ENCODE peak calls at places on chromosomes 6 and 20, in seven cellular contexts. I is H9, M is IMR-90, N is mesendoderm, G is mesenchymal stem cell, O is trophoblast cell, C is H1. R is an unnamed sample.
A peak's percentile ranks its signal among the peaks of the same experiment; 100 is the strongest.

GRCh38 chr6:32842021-32842650 is 1.7 kb downstream of the PSMB8 start:
- DNase-seq in G (no peak), M (no peak), C (no peak), O (peak; percentile 86), I (no peak), N (no peak), R (no peak)

GRCh38 chr20:32252189-32252588 is 25.3 kb upstream of the KIF3B start:
- DNase-seq in M (no peak), C (no peak), I (no peak), G (no peak), O (no peak), N (no peak), R (no peak)

GRCh38 chr6:123997223-123997622 is 193.6 kb downstream of the NKAIN2 start:
- DNase-seq in N (no peak), G (no peak), C (no peak), O (peak; percentile 4), M (no peak), I (no peak), R (no peak)

GRCh38 chr6:134065706-134066105 is 13.3 kb upstream of the SLC2A12 start:
- DNase-seq in C (no peak), M (peak; percentile 32), O (peak; percentile 28), N (peak; percentile 80), G (peak; percentile 33), I (peak; percentile 52), R (no peak)

GRCh38 chr6:129351807-129352206 is 358.2 kb downstream of the ARHGAP18 start:
- DNase-seq in M (peak; percentile 21), C (no peak), I (no peak), N (no peak), G (no peak), O (no peak), R (no peak)

GRCh38 chr6:167793421-167793820 is 33.3 kb upstream of the AFDN start:
- DNase-seq in C (no peak), N (no peak), I (no peak), M (no peak), O (peak; percentile 56), G (no peak), R (no peak)

GRCh38 chr20:39103732-39104131 is 141.6 kb downstream of the DHX35 start:
- DNase-seq in N (no peak), G (no peak), C (no peak), I (no peak), M (no peak), O (peak; percentile 12), R (no peak)

GRCh38 chr6:43093361-43094289 is 17.5 kb downstream of the PTK7 start:
- DNase-seq in M (peak; percentile 57), N (peak; percentile 26), C (no peak), I (peak; percentile 56), O (peak; percentile 25), G (peak; percentile 78), R (no peak)

GRCh38 chr6:116244284-116244683 is 9.6 kb downstream of the TSPYL4 start:
- DNase-seq in C (no peak), G (no peak), M (no peak), N (no peak), O (no peak), I (no peak), R (no peak)

GRCh38 chr20:37528442-37529213 is 952 bp upstream of the BLCAP start:
- DNase-seq in O (no peak), N (no peak), G (no peak), I (no peak), M (no peak), C (no peak), R (no peak)

GRCh38 chr6:11961137-11961779 is 50.9 kb upstream of the HIVEP1 start:
- DNase-seq in I (no peak), M (no peak), N (no peak), O (no peak), G (no peak), C (no peak), R (no peak)
- H2BK5ac ChIP-seq in I (no peak overlapping the region), M (no peak overlapping the region), N (no peak overlapping the region), O (no peak overlapping the region), G (no peak overlapping the region), C (no peak overlapping the region), R (no peak overlapping the region)

DNA sequence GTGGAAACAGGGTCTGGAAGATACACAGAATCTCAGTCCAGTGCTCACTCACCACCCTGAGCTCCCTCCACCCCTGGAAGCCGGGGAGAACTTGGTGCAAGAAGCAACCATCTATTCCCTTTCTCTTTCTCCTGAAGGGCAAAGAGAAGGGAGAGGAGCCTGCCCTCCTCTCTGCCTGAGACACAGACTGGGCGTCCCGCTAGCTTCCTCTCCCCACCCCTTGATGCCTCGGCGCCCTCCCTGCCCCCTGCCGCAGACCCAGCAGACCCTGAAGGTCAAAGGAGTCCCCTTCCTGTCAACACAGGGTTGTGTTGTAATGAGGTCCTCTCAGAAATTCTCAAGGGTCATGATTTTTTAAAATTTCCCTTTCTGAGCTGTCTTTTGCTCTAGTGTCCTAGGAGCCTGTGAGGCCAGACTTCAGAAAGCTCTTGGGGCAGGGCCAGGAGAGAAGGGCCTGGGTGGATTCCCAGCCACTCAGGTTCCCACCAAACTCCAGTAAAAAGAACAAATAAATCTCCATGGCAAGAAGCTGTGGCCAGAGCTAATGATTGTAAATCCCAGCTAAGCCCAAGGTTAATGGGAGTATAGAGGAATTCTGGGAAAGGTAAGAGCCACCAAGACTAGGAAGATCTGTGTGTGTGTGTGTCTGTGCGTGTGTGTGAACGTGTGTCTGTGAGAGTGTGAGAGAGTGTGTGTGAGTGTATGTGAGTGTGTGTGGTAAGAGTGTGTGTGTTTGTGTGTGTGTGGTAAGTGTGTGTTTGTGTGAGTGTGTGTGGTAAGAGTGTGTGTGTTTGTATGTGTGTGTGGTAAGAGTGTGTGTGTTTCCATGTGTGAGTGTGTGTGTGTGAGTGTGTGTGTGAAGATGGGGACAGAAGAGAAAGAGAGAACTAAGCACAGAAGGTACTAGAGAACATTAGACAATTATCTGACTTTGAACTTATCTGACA is 1.0 kb upstream of the JPH2 start:
- DNase-seq in I (no peak), N (no peak), C (no peak), G (peak; percentile 70), O (no peak), M (peak; percentile 32), R (no peak)
- H2BK5ac ChIP-seq in I (no peak overlapping the region), N (peak overlapping the region; percentile 57), C (peak overlapping the region; percentile 57), G (peak overlapping the region; percentile 75), O (peak overlapping the region; percentile 94), M (peak overlapping the region; percentile 90), R (no peak overlapping the region)

DNA sequence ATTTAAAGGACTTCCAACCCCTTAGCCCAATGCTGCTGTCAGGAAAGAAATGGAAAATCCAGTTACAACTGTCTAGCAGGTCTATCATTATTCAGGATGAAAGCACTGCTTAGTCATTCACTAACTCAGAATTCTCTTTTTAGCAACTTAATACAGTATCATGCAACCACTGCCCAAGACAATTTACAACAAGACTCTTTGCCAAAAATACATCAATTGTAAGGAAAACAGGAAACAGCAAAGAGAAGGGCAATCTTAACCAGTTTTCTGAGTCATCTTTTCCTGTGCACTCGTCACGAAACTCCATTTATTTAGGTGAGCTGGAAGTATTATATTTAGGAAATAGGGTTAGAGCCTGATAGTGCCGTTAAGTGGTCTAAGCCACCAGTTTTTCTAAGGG is 1197.7 kb upstream of the CITED2 start:
- DNase-seq in O (no peak), M (peak; percentile 96), G (peak; percentile 89), I (no peak), C (no peak), N (no peak), R (no peak)
- H2BK5ac ChIP-seq in O (no peak overlapping the region), M (peak overlapping the region; percentile 96), G (no peak overlapping the region), I (no peak overlapping the region), C (no peak overlapping the region), N (no peak overlapping the region), R (no peak overlapping the region)

GRCh38 chr6:90028080-90028778 is 134.0 kb downstream of the GJA10 start:
- DNase-seq in O (no peak), M (no peak), G (no peak), C (no peak), I (no peak), N (no peak), R (no peak)

GRCh38 chr6:90024633-90025032 is 130.4 kb downstream of the GJA10 start:
- DNase-seq in N (no peak), C (no peak), G (no peak), O (no peak), M (no peak), I (no peak), R (no peak)

GRCh38 chr6:90026216-90026615 is 131.9 kb downstream of the GJA10 start:
- DNase-seq in I (no peak), O (no peak), M (no peak), C (no peak), G (no peak), N (no peak), R (no peak)

GRCh38 chr6:90027004-90027403 is 132.7 kb downstream of the GJA10 start:
- DNase-seq in N (no peak), C (no peak), I (no peak), M (no peak), O (no peak), G (no peak), R (no peak)

GRCh38 chr6:90025418-90026089 is 131.3 kb downstream of the GJA10 start:
- DNase-seq in O (no peak), G (peak; percentile 85), N (no peak), I (no peak), M (peak; percentile 97), C (no peak), R (no peak)
- H2BK5ac ChIP-seq in O (no peak overlapping the region), G (no peak overlapping the region), N (no peak overlapping the region), I (no peak overlapping the region), M (peak overlapping the region; percentile 43), C (no peak overlapping the region), R (no peak overlapping the region)

DNA sequence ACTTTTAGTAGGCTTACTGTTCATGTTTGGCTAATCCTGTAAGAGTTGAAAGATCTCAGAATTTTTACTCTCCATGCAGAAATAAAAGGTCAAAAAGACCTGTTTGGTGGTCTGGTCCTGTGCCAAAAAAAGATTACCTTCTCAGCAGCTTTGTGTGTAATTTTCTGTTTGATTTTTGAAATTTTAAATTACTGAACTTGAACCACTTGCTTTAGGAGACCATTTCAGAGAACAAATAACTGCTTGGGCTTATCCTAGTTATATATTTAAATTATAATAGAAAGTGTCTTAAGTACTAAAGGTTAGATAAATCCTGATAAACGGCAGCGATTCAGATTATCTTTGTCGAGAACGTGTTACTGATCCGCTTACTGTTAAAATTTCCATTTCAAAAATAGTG is 118.3 kb upstream of the GRIK2 start:
- DNase-seq in G (no peak), O (no peak), M (no peak), N (no peak), I (no peak), C (no peak), R (no peak)
- H2BK5ac ChIP-seq in G (no peak overlapping the region), O (no peak overlapping the region), M (no peak overlapping the region), N (no peak overlapping the region), I (no peak overlapping the region), C (no peak overlapping the region), R (no peak overlapping the region)

GRCh38 chr20:1335961-1336698 is 7.2 kb upstream of the SDCBP2 start:
- DNase-seq in I (peak; percentile 8), M (no peak), G (no peak), N (no peak), C (no peak), O (no peak), R (no peak)
- H2BK5ac ChIP-seq in I (no peak overlapping the region), M (no peak overlapping the region), G (no peak overlapping the region), N (no peak overlapping the region), C (no peak overlapping the region), O (no peak overlapping the region), R (no peak overlapping the region)

GRCh38 chr20:56733967-56734366 is 104.9 kb downstream of the TFAP2C start:
- DNase-seq in C (no peak), M (no peak), G (no peak), O (no peak), I (peak; percentile 61), N (peak; percentile 75), R (no peak)
- H2BK5ac ChIP-seq in C (no peak overlapping the region), M (no peak overlapping the region), G (no peak overlapping the region), O (no peak overlapping the region), I (no peak overlapping the region), N (no peak overlapping the region), R (no peak overlapping the region)